ENCODE peak calls at places on chromosomes 1 and 21, in four cellular contexts. I, C, T and U are unnamed samples.

GRCh38 chr1:160997323-160998038 is 23.5 kb downstream of the F11R start:
- DNase-seq in T (no peak), C (peak; percentile 61), I (no peak), U (no peak)

GRCh38 chr1:171984850-171985485 is 143.7 kb downstream of the DNM3 start:
- DNase-seq in T (no peak), C (peak; percentile 40), I (no peak), U (peak; percentile 32)

GRCh38 chr1:234409328-234409727 is 36.1 kb downstream of the COA6 start:
- DNase-seq in C (no peak), I (no peak), T (no peak), U (no peak)

GRCh38 chr21:33075596-33076195 is 5.8 kb downstream of the OLIG1 start:
- DNase-seq in I (no peak), T (peak; percentile 52), C (no peak), U (no peak)

GRCh38 chr1:56638248-56638647 is 6.9 kb upstream of the PRKAA2 start:
- DNase-seq in T (no peak), I (no peak), C (no peak), U (no peak)

GRCh38 chr1:30299393-30299792 is 424.0 kb downstream of the MATN1 start:
- DNase-seq in I (no peak), C (no peak), T (no peak), U (no peak)

GRCh38 chr1:63730211-63730610 is 43.6 kb upstream of the ROR1 start:
- DNase-seq in T (no peak), C (no peak), I (no peak), U (no peak)

GRCh38 chr21:40732243-40732642 is 114.7 kb downstream of the DSCAM start:
- DNase-seq in C (no peak), T (no peak), I (no peak), U (no peak)

GRCh38 chr1:47997289-47998200 is at the start of gene TRABD2B:
- DNase-seq in T (peak; percentile 95), C (peak; percentile 17), I (no peak), U (peak; percentile 92)

GRCh38 chr1:21314797-21315396 is 24.6 kb upstream of the ECE1 start:
- DNase-seq in T (no peak), I (no peak), C (no peak), U (no peak)
- H3K4me1 ChIP-seq in T (peaks cover 18% of the 10 kb centered on the region), I (no peaks in the 10 kb centered on the region), C (peaks cover 61% of the 10 kb centered on the region), U (peaks cover 30% of the 10 kb centered on the region)

DNA sequence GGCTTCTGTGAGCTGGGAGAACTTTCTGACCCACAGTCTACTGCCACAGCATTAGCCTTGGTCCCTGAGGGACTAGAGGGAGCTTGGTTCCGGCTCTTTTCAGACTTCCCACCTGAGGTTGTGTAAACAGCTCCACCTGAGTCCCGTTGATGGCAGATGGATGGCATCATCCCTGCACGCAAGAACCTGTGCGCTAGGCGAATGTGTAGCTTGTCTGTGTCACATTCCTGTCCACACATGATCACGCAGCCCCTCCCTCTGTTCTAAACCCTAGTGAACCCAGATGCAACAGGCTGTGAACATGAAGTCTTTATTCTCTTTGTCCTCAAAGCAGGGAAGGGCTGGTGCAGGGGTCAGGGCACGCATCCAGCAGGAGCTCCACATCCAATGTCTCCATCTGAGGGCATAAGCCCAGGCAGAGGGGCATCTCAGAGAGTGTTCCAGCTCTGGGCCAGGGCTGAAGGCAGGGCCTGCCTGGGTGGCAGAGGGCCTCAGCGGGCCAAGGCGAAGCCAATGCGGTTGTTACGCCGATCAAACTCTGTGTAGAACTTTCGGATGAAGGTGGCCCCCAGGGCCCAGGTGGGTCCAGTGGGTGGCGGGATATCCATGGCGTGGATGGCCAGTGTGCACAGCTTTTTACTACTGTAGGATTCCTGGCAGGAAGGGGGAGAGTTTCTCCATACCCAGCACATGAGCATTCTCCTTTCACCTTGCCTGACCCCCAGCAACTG is 2.8 kb upstream of the ETNK2 start:
- DNase-seq in I (no peak), C (no peak), T (no peak), U (no peak)
- TF ChIP-seq SUZ12 in I (no peak), C (no peak), T (no peak), U (no peak)

GRCh38 chr1:223087231-223087990 is 55.6 kb downstream of the TLR5 start:
- DNase-seq in C (no peak), I (no peak), T (no peak), U (no peak)
- H3K4me3 ChIP-seq in C (no peak overlapping the region), I (no peak overlapping the region), T (no peak overlapping the region), U (no peak overlapping the region)

GRCh38 chr1:200072636-200073285 is 45.3 kb downstream of the NR5A2 start:
- DNase-seq in I (peak; percentile 4), T (no peak), C (no peak), U (no peak)
- H3K4me1 ChIP-seq in I (peaks cover 4% of the 10 kb centered on the region), T (peaks cover 6% of the 10 kb centered on the region), C (no peaks in the 10 kb centered on the region), U (no peaks in the 10 kb centered on the region)

GRCh38 chr1:237470712-237471310 is 419.9 kb downstream of the ZP4 start:
- DNase-seq in I (no peak), C (no peak), T (no peak), U (peak; percentile 33)
- TF ChIP-seq SUZ12 in I (no peak), C (no peak), T (no peak), U (no peak)

DNA sequence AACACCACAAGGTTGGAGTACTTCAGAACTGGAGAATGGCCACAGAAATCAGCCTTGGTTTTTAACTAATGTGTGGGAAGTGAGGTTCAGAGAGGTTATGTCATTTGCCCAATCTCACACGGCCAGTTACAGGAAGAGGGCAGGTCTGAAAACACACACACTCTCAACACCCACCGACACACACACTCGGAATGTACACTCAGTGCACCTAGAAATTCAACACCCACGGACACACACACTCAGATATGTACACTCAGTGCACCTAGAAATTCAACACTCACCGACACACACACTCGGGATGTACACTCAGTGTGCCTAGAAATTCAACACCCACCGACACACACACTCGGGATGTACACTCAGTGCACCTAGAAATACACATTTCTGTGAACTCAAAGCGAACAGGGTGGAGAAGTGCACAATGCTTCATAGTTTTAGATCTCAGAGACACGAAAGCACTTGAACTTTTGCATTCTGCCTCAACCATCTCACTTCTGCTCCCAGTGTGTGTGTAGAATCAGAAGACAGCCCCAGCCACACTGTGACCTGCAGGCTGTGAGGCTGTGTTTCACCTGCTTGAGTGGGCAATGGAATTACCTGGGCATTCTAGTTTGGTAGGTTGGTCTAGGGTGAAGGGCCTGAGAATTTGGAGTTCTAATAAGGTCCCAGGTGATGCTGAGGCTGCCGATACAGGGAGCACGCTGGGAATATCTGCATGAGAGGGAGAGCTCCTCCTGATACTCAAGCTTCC is 170.5 kb downstream of the CLIC6 start:
- DNase-seq in I (no peak), T (no peak), C (no peak), U (no peak)
- H3K4me3 ChIP-seq in I (no peak overlapping the region), T (no peak overlapping the region), C (no peak overlapping the region), U (no peak overlapping the region)